ENCODE peak calls at places on chromosome 10, in five cellular contexts. L is mammary epithelial cell, M is spleen, R is GM12865, W is cardiac muscle cell. T is an unnamed sample.

GRCh38 chr10:88668465-88668864 is 4.2 kb downstream of the LIPF start:
- DNase-seq in W (no peak), M (no peak), R (no peak), L (no peak), T (no peak)

GRCh38 chr10:130137077-130137448 is 872 bp downstream of the GLRX3 start:
- DNase-seq in R (peak; percentile 10), W (peak; percentile 35), M (no peak), L (peak; percentile 42), T (no peak)

GRCh38 chr10:33179056-33179455 is 155.4 kb downstream of the NRP1 start:
- DNase-seq in W (no peak), M (no peak), R (no peak), L (no peak), T (no peak)

GRCh38 chr10:133124357-133125211 is 35.4 kb upstream of the KNDC1 start:
- DNase-seq in M (peak; percentile 83), L (no peak), R (no peak), W (peak; percentile 67), T (peak; percentile 68)

GRCh38 chr10:47081264-47081663 is 170.0 kb downstream of the PTPN20 start:
- DNase-seq in R (no peak), L (no peak), W (no peak), M (no peak), T (no peak)

GRCh38 chr10:123044391-123044790 is 35.6 kb downstream of the ACADSB start:
- DNase-seq in R (no peak), L (peak; percentile 3), M (no peak), W (no peak), T (no peak)

GRCh38 chr10:128178319-128178937 is 52.2 kb upstream of the MKI67 start:
- DNase-seq in M (no peak), W (peak; percentile 38), L (no peak), R (peak; percentile 53), T (peak; percentile 29)

GRCh38 chr10:52744057-52744819 is 28.3 kb downstream of the MBL2 start:
- DNase-seq in M (no peak), R (no peak), W (no peak), L (peak; percentile 15), T (no peak)

GRCh38 chr10:50919010-50919409 is 33.6 kb upstream of the A1CF start:
- DNase-seq in W (no peak), L (peak; percentile 37), M (no peak), R (no peak), T (no peak)

GRCh38 chr10:1572519-1573333 is 164.6 kb downstream of the ADARB2 start:
- DNase-seq in M (no peak), W (peak; percentile 40), R (no peak), L (no peak), T (no peak)

GRCh38 chr10:86261470-86261869 is 105.1 kb downstream of the GRID1 start:
- DNase-seq in R (no peak), W (no peak), L (no peak), M (peak; percentile 54), T (no peak)

GRCh38 chr10:4721994-4722753 is 103.8 kb upstream of the AKR1E2 start:
- DNase-seq in L (peak; percentile 32), W (no peak), R (no peak), M (no peak), T (no peak)

GRCh38 chr10:84826704-84827103 is 498.3 kb downstream of the CCSER2 start:
- DNase-seq in L (no peak), W (no peak), M (no peak), R (no peak), T (no peak)

GRCh38 chr10:79243211-79244067 is 103.8 kb upstream of the PPIF start:
- DNase-seq in R (peak; percentile 89), W (peak; percentile 77), L (no peak), M (peak; percentile 93), T (peak; percentile 45)

GRCh38 chr10:58661336-58661735 is 148.7 kb downstream of the BICC1 start:
- DNase-seq in W (no peak), L (peak; percentile 42), R (no peak), M (no peak), T (no peak)

GRCh38 chr10:8778713-8779112 is 724.2 kb downstream of the GATA3 start:
- DNase-seq in R (no peak), W (no peak), M (no peak), L (peak; percentile 23), T (no peak)

GRCh38 chr10:79390551-79391229 is 43.4 kb downstream of the PPIF start:
- DNase-seq in R (peak; percentile 43), M (peak; percentile 74), L (no peak), W (no peak), T (no peak)

GRCh38 chr10:43380610-43381222 is 9.3 kb downstream of the FXYD4 start:
- DNase-seq in W (no peak), L (no peak), M (no peak), R (no peak), T (no peak)
- TF ChIP-seq CTCF in W (peak; percentile 15), L (peak; percentile 27), M (no peak), R (no peak), T (peak; percentile 49)

DNA sequence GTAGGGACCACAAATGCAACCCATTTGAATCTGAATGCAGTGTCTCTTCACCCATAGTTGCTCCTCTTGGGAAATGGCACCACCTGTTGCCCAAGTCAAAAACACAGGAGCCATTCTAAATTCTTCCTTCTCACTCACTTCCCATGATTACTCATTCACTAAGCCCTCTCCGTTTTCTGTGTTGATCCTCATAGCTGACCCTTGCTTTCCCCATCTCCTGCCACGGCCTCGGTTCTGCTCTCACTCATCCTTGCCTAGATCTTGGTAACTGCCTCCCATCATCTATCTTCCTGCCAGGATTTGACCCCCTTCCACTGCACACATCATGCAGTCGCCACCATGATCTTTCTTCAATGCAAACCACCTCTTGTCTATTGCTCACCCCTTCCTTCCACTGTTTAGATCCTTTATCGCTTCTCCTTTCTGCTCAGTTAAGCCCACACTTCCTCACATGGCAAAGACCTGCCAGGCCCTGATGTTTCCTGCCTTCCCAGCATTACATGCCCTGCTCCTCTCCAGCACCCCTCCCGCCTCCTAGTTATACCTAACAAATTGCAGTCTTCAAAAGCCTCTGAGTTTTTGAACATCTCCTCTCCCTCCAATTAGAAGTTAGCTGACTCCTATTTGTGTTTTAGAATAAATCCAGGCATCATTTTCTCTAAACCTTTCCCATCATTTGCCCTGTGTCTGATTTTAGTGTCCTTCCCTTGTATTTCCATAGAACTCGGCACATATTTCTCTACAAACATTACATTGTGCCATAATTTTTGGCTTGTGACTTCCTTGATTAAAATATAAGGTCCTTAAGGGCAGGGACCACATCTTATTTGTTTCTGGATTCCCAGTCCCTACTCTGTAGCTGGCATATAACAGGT is 19.2 kb upstream of the CPN1 start:
- DNase-seq in M (no peak), L (peak; percentile 25), W (no peak), R (peak; percentile 26), T (no peak)
- TF ChIP-seq CTCF in M (no peak), L (peak; percentile 13), W (peak; percentile 18), R (peak; percentile 27), T (no peak)

GRCh38 chr10:48463318-48464003 is 141.4 kb downstream of the ARHGAP22 start:
- DNase-seq in W (peak; percentile 61), L (no peak), R (no peak), M (peak; percentile 60), T (no peak)
- TF ChIP-seq CTCF in W (no peak), L (no peak), R (no peak), M (no peak), T (no peak)

GRCh38 chr10:121596668-121597503 is 1.4 kb downstream of the FGFR2 start:
- DNase-seq in R (no peak), M (no peak), L (peak; percentile 77), W (peak; percentile 82), T (no peak)
- TF ChIP-seq CTCF in R (no peak), M (no peak), L (no peak), W (no peak), T (no peak)

GRCh38 chr10:118625504-118625903 is 30.1 kb upstream of the PRLHR start:
- DNase-seq in L (no peak), M (no peak), R (no peak), W (no peak), T (no peak)

GRCh38 chr10:118624747-118625146 is 29.3 kb upstream of the PRLHR start:
- DNase-seq in R (no peak), W (no peak), M (no peak), L (no peak), T (no peak)

GRCh38 chr10:118629211-118629610 is 33.8 kb upstream of the PRLHR start:
- DNase-seq in R (no peak), M (no peak), L (no peak), W (no peak), T (no peak)

GRCh38 chr10:118628397-118628796 is 32.9 kb upstream of the PRLHR start:
- DNase-seq in W (no peak), R (no peak), L (no peak), M (no peak), T (no peak)

GRCh38 chr10:118626953-118627352 is 31.5 kb upstream of the PRLHR start:
- DNase-seq in M (no peak), W (no peak), L (no peak), R (peak; percentile 31), T (no peak)
- TF ChIP-seq CTCF in M (no peak), W (no peak), L (no peak), R (peak; percentile 52), T (peak; percentile 34)

GRCh38 chr10:116684781-116685180 is 57.6 kb downstream of the HSPA12A start:
- DNase-seq in M (no peak), L (no peak), W (no peak), R (no peak), T (no peak)

GRCh38 chr10:116683061-116683601 is 59.2 kb downstream of the HSPA12A start:
- DNase-seq in L (no peak), M (no peak), W (no peak), R (no peak), T (no peak)

GRCh38 chr10:116685807-116686206 is 56.6 kb downstream of the HSPA12A start:
- DNase-seq in L (no peak), R (no peak), M (no peak), W (no peak), T (no peak)

GRCh38 chr10:116686632-116687031 is 55.7 kb downstream of the HSPA12A start:
- DNase-seq in L (no peak), W (no peak), M (no peak), R (no peak), T (no peak)

GRCh38 chr10:116683821-116684220 is 58.5 kb downstream of the HSPA12A start:
- DNase-seq in M (no peak), L (no peak), W (no peak), R (no peak), T (no peak)
- TF ChIP-seq CTCF in M (no peak), L (no peak), W (no peak), R (no peak), T (no peak)